ENCODE peak calls at places on chromosome X, in six cellular contexts. M is GM12878, J is HCT116, C is upper lobe of left lung, D is HepG2, U is K562. X is an unnamed sample. For H3K27me3, the result is how much of the 10 kb centered on the place peaks cover.

GRCh38 chrX:68749426-68749825 is 79.4 kb upstream of the EFNB1 start:
- ATAC-seq in M (no peak), C (no peak), D (no peak), U (no peak), J (no peak), X (no peak)

GRCh38 chrX:31200430-31200829 is 128.6 kb upstream of the FTHL17 start:
- ATAC-seq in M (peak), C (no peak), U (no peak), J (no peak), D (no peak), X (no peak)

GRCh38 chrX:97907791-97908190 is 1024.1 kb downstream of the RPA4 start:
- ATAC-seq in U (no peak), J (no peak), D (no peak), C (no peak), M (no peak), X (no peak)

GRCh38 chrX:78800694-78801093 is 53.2 kb downstream of the LPAR4 start:
- ATAC-seq in U (no peak), C (no peak), M (peak), D (no peak), J (no peak), X (no peak)

GRCh38 chrX:153184787-153185186 is 5.7 kb downstream of the MAGEA1 start:
- ATAC-seq in M (no peak), J (no peak), D (no peak), U (no peak), C (no peak), X (no peak)

GRCh38 chrX:17809273-17809672 is 51.8 kb downstream of the RAI2 start:
- ATAC-seq in M (no peak), C (no peak), D (no peak), U (no peak), J (no peak), X (no peak)

GRCh38 chrX:131711478-131711867 is 167.6 kb downstream of the OR13H1 start:
- ATAC-seq in U (no peak), D (no peak), M (no peak), C (no peak), J (no peak), X (peak)

GRCh38 chrX:149513713-149514427 is 8.8 kb upstream of the IDS start:
- ATAC-seq in U (no peak), C (no peak), D (no peak), M (no peak), J (no peak), X (no peak)

GRCh38 chrX:139691843-139692505 is 16.0 kb downstream of the MCF2 start:
- ATAC-seq in D (peak), C (no peak), U (peak), M (peak), J (no peak), X (peak)

GRCh38 chrX:17854521-17854920 is 6.6 kb downstream of the RAI2 start:
- ATAC-seq in M (no peak), U (no peak), D (no peak), C (no peak), J (no peak), X (no peak)

GRCh38 chrX:71532078-71532752 is 689 bp upstream of the OGT start:
- ATAC-seq in D (peak), J (peak), C (no peak), M (peak), U (peak), X (no peak)

GRCh38 chrX:23902419-23902818 is 5.3 kb downstream of the APOO start:
- ATAC-seq in D (peak), M (peak), J (peak), C (peak), U (peak), X (peak)

GRCh38 chrX:119870626-119871131 is 854 bp downstream of the RNF113A start:
- ATAC-seq in D (peak), U (peak), J (no peak), C (peak), M (peak), X (no peak)

GRCh38 chrX:107753186-107753585 is 22.4 kb downstream of the TSC22D3 start:
- ATAC-seq in U (no peak), J (no peak), C (no peak), M (no peak), D (no peak), X (peak)

GRCh38 chrX:69189972-69190371 is 24.7 kb upstream of the PJA1 start:
- ATAC-seq in U (no peak), C (peak), J (no peak), M (no peak), D (no peak), X (no peak)

GRCh38 chrX:72394518-72395163 is 88.9 kb upstream of the CITED1 start:
- ATAC-seq in J (no peak), D (no peak), C (peak), M (no peak), U (peak), X (peak)

GRCh38 chrX:51922561-51922960 is 29.1 kb downstream of the MAGED1 start:
- ATAC-seq in M (no peak), D (no peak), C (no peak), U (no peak), J (no peak), X (no peak)

GRCh38 chrX:155406429-155406828 is 24.5 kb downstream of the F8A2 start:
- ATAC-seq in C (no peak), M (no peak), D (no peak), J (no peak), U (no peak), X (no peak)

GRCh38 chrX:124098089-124098488 is 136.6 kb downstream of the STAG2 start:
- ATAC-seq in D (no peak), C (no peak), M (peak), U (peak), J (peak), X (no peak)

GRCh38 chrX:19177710-19178109 is 55.4 kb upstream of the ADGRG2 start:
- ATAC-seq in C (no peak), M (no peak), J (no peak), D (no peak), U (no peak), X (no peak)

GRCh38 chrX:20001615-20002014 is 10.8 kb upstream of the BCLAF3 start:
- ATAC-seq in U (no peak), D (peak), C (no peak), M (no peak), J (no peak), X (no peak)

GRCh38 chrX:10681167-10681566 is 60.8 kb upstream of the MID1 start:
- ATAC-seq in C (no peak), U (no peak), D (no peak), J (no peak), M (no peak), X (no peak)

GRCh38 chrX:110036162-110037033 is 33.5 kb downstream of the TMEM164 start:
- ATAC-seq in U (peak), J (no peak), M (peak), C (no peak), D (peak), X (no peak)

GRCh38 chrX:9253211-9253610 is 211.6 kb upstream of the TBL1X start:
- ATAC-seq in C (no peak), J (no peak), D (no peak), M (no peak), U (no peak), X (no peak)

GRCh38 chrX:124217289-124218251 is 114.9 kb upstream of the TEX13D start:
- ATAC-seq in C (peak), J (no peak), U (peak), M (peak), D (peak), X (no peak)

GRCh38 chrX:134670241-134670811 is 12.1 kb upstream of the PLAC1 start:
- ATAC-seq in M (no peak), U (no peak), J (no peak), D (no peak), C (peak), X (no peak)

GRCh38 chrX:63283331-63283730 is 67.8 kb downstream of the SPIN4 start:
- ATAC-seq in J (no peak), D (no peak), U (no peak), C (no peak), M (no peak), X (no peak)

GRCh38 chrX:16970977-16971376 is 24.5 kb downstream of the REPS2 start:
- ATAC-seq in U (no peak), J (no peak), D (no peak), M (peak), C (no peak), X (no peak)

GRCh38 chrX:21812628-21813027 is 26.8 kb upstream of the MBTPS2 start:
- ATAC-seq in U (no peak), D (no peak), M (no peak), J (no peak), C (no peak), X (no peak)

GRCh38 chrX:150219374-150220185 is 143.5 kb upstream of the MAMLD1 start:
- ATAC-seq in U (no peak), J (no peak), M (peak), D (no peak), C (no peak), X (no peak)

GRCh38 chrX:50839730-50840129 is 25.7 kb upstream of the SHROOM4 start:
- ATAC-seq in M (no peak), D (no peak), C (no peak), J (no peak), U (no peak), X (no peak)

GRCh38 chrX:24168807-24169206 is 19.3 kb downstream of the ZFX start:
- ATAC-seq in M (peak), D (no peak), C (no peak), U (peak), J (no peak), X (no peak)

GRCh38 chrX:65990702-65991101 is 49.2 kb downstream of the VSIG4 start:
- ATAC-seq in C (no peak), J (no peak), D (no peak), U (peak), M (no peak), X (no peak)

GRCh38 chrX:78327370-78328048 is at the start of gene CYSLTR1:
- ATAC-seq in C (no peak), J (no peak), M (peak), U (no peak), D (no peak), X (no peak)

GRCh38 chrX:41922694-41923171 is 621 bp downstream of the CASK start:
- ATAC-seq in M (peak), C (no peak), D (peak), J (peak), U (no peak), X (peak)

GRCh38 chrX:1629244-1629643 is 14.4 kb downstream of the ASMT start:
- ATAC-seq in U (no peak), M (no peak), J (no peak), D (peak), C (no peak), X (no peak)

GRCh38 chrX:46180258-46180687 is 364.9 kb downstream of the ZNF674 start:
- ATAC-seq in M (peak), D (no peak), J (peak), U (no peak), C (no peak), X (no peak)

GRCh38 chrX:153546386-153546785 is 28.9 kb downstream of the ATP2B3 start:
- ATAC-seq in D (no peak), U (no peak), C (no peak), M (no peak), J (no peak), X (no peak)

DNA sequence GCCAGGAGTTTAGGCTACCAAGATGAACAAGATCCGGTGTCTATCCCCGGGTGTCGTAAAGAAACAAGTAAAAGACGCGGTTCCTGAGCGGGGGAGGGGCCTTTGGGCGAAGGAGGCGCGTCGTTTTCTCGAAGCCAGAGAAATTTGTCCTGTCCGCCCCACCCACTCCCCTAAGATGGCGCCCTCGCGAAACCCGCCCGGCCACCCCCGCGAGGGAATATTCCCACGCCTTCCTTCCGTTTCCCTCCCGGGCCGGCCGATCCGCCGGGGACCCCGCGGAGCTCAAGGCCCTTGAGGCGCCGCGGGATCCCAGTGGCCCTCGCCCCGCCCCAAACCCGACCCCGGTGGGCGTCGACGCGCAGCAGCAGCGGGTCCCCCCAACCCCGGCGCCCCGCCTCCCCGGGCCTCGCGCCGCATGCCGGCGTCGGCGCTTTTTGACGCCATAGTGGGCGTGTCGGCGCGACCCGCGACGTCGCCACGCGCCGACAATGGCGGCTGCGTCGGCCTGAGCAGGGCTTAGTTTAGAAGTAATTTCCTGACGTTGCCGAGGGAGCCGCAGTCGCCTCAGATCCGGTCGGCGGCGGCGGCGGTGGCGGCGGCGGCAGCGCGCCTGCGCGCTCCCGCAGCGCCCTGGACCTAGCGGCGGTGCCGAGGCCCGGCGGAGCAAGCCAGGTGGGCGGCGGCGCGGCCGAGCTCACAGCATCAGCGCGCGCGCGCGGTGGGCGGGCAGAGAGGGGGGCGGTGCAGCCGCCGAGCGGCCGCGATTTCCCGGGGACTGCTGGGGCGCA is 430 bp upstream of the HTATSF1 start:
- ATAC-seq in C (peak), M (peak), U (peak), D (peak), J (peak), X (peak)
- TF ChIP-seq POLR2AphosphoS5 in C (no peak), M (peak), U (peak), D (no peak), J (peak), X (peak)

GRCh38 chrX:13651150-13651549 is 1.8 kb upstream of the TCEANC start:
- ATAC-seq in U (no peak), C (no peak), M (no peak), J (no peak), D (no peak), X (no peak)

GRCh38 chrX:13653022-13653693 is at the start of gene TCEANC:
- ATAC-seq in J (peak), U (peak), D (peak), M (peak), C (peak), X (peak)

GRCh38 chrX:13650318-13650717 is 2.6 kb upstream of the TCEANC start:
- ATAC-seq in D (no peak), M (no peak), U (no peak), C (no peak), J (no peak), X (no peak)

GRCh38 chrX:13649823-13650222 is 3.1 kb upstream of the TCEANC start:
- ATAC-seq in U (no peak), D (no peak), J (no peak), M (no peak), C (no peak), X (no peak)

GRCh38 chrX:13652256-13653021 is 502 bp upstream of the TCEANC start:
- ATAC-seq in C (no peak), J (peak), D (no peak), M (no peak), U (peak), X (no peak)
- TF ChIP-seq POLR2A in C (no peak), J (no peak), D (peak), M (no peak), U (no peak), X (no peak)

GRCh38 chrX:122219226-122219625 is 964.9 kb upstream of the GRIA3 start:
- ATAC-seq in D (no peak), U (no peak), J (no peak), M (no peak), C (no peak), X (no peak)
- H3K27me3 ChIP-seq in D (under half), U (under half), J (under half), M (under half), C (under half), X (under half)

GRCh38 chrX:136909706-136910564 is 29.4 kb upstream of the RBMX start:
- ATAC-seq in M (peak), C (peak), D (peak), U (peak), J (peak), X (peak)
- TF ChIP-seq POLR2AphosphoS5 in M (no peak), C (peak), D (no peak), U (peak), J (peak), X (peak)

GRCh38 chrX:371907-372306 is 14.8 kb downstream of the PPP2R3B start:
- ATAC-seq in D (no peak), M (no peak), U (no peak), J (no peak), C (no peak), X (no peak)

GRCh38 chrX:374566-374965 is 12.1 kb downstream of the PPP2R3B start:
- ATAC-seq in D (peak), M (no peak), U (no peak), J (no peak), C (no peak), X (no peak)

GRCh38 chrX:375181-376036 is 11.3 kb downstream of the PPP2R3B start:
- ATAC-seq in U (no peak), C (no peak), D (no peak), J (no peak), M (no peak), X (no peak)

GRCh38 chrX:372856-373640 is 13.7 kb downstream of the PPP2R3B start:
- ATAC-seq in M (no peak), U (no peak), J (no peak), C (no peak), D (no peak), X (no peak)

GRCh38 chrX:373641-374471 is 12.9 kb downstream of the PPP2R3B start:
- ATAC-seq in C (no peak), U (no peak), M (no peak), D (peak), J (no peak), X (no peak)
- TF ChIP-seq POLR2A in C (no peak), U (no peak), M (no peak), D (peak), J (no peak), X (no peak)

GRCh38 chrX:40153335-40154221 is 55.8 kb upstream of the BCOR start:
- ATAC-seq in U (peak), M (peak), D (no peak), C (no peak), J (peak), X (no peak)

GRCh38 chrX:40151211-40152172 is 53.7 kb upstream of the BCOR start:
- ATAC-seq in C (no peak), U (peak), D (no peak), J (peak), M (no peak), X (no peak)

GRCh38 chrX:40150503-40150902 is 52.7 kb upstream of the BCOR start:
- ATAC-seq in C (no peak), U (no peak), D (no peak), J (no peak), M (no peak), X (no peak)

GRCh38 chrX:40152706-40153334 is 55.1 kb upstream of the BCOR start:
- ATAC-seq in C (peak), U (peak), D (no peak), J (peak), M (peak), X (peak)

DNA sequence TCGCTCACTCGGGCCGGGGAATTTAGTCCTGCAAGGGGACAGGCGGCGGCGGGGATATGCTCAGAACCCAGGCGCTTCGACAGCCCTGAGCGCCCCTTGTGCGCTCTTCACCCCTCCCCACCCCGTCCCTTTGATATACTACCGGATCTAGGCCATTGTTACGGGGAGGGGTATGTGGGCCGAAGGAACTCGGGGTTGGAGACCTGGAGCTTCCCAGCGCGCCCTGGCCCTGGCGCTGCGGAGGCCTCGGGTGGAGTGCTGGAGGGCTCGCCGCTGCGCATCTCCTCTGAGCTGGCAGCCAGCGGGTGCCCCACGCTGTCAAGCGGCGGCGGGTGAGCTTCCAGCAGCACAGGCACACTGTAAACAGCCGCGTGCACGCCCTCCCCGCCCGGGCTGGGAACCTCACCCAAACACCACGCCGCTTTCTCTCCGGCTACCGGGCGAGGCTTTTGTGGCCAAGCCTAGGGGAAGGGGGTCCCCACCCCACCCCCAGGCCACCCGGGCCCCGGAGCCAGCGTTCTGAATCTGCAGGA is 54.5 kb upstream of the BCOR start:
- ATAC-seq in M (no peak), J (peak), U (peak), C (no peak), D (no peak), X (no peak)
- H3K27me3 ChIP-seq in M (under half), J (under half), U (under half), C (under half), D (under half), X (under half)

X was measured in gastroesophageal sphincter.